ENCODE peak calls at places on chromosomes 3 and 15, in nine cellular contexts. One of them, this sample, is unnamed. For H3K27me3, the result is how much of the 10 kb centered on the place peaks cover.

GRCh38 chr3:160343132-160343531 is 55.9 kb downstream of the IFT80 start:
- DNase-seq in IMR-90: peak
- DNase-seq in endothelial cell of umbilical vein: peak
- DNase-seq in spleen: no peak
- DNase-seq in body of pancreas: no peak
- DNase-seq in tibial nerve: no peak
- DNase-seq in transverse colon: no peak
- DNase-seq in HCT116: no peak
- DNase-seq in ovary: no peak
- DNase-seq in this sample: no peak

GRCh38 chr15:71812966-71813722 is 2.8 kb downstream of the NR2E3 start:
- DNase-seq in IMR-90: no peak
- DNase-seq in endothelial cell of umbilical vein: no peak
- DNase-seq in spleen: no peak
- DNase-seq in body of pancreas: no peak
- DNase-seq in tibial nerve: no peak
- DNase-seq in transverse colon: no peak
- DNase-seq in HCT116: no peak
- DNase-seq in ovary: no peak
- DNase-seq in this sample: no peak

GRCh38 chr15:47991376-47991775 is 129.4 kb upstream of the SLC24A5 start:
- DNase-seq in IMR-90: peak
- DNase-seq in endothelial cell of umbilical vein: no peak
- DNase-seq in spleen: no peak
- DNase-seq in body of pancreas: no peak
- DNase-seq in tibial nerve: no peak
- DNase-seq in transverse colon: no peak
- DNase-seq in HCT116: no peak
- DNase-seq in ovary: no peak
- DNase-seq in this sample: no peak

GRCh38 chr3:14462738-14463137 is 60.3 kb downstream of the SLC6A6 start:
- DNase-seq in IMR-90: peak
- DNase-seq in endothelial cell of umbilical vein: no peak
- DNase-seq in spleen: no peak
- DNase-seq in body of pancreas: no peak
- DNase-seq in tibial nerve: no peak
- DNase-seq in transverse colon: no peak
- DNase-seq in HCT116: no peak
- DNase-seq in ovary: no peak
- DNase-seq in this sample: no peak

GRCh38 chr3:147411777-147412176 is 2.6 kb downstream of the ZIC1 start:
- DNase-seq in IMR-90: no peak
- DNase-seq in endothelial cell of umbilical vein: no peak
- DNase-seq in spleen: no peak
- DNase-seq in body of pancreas: no peak
- DNase-seq in tibial nerve: no peak
- DNase-seq in transverse colon: no peak
- DNase-seq in HCT116: no peak
- DNase-seq in ovary: no peak
- DNase-seq in this sample: no peak

GRCh38 chr3:146974001-146974400 is 368.9 kb upstream of the PLSCR5 start:
- DNase-seq in IMR-90: no peak
- DNase-seq in endothelial cell of umbilical vein: no peak
- DNase-seq in spleen: no peak
- DNase-seq in body of pancreas: no peak
- DNase-seq in tibial nerve: no peak
- DNase-seq in transverse colon: no peak
- DNase-seq in HCT116: no peak
- DNase-seq in ovary: no peak
- DNase-seq in this sample: no peak

GRCh38 chr3:37054370-37054769 is 61.1 kb downstream of the MLH1 start:
- DNase-seq in IMR-90: peak
- DNase-seq in endothelial cell of umbilical vein: peak
- DNase-seq in spleen: no peak
- DNase-seq in body of pancreas: no peak
- DNase-seq in tibial nerve: no peak
- DNase-seq in transverse colon: no peak
- DNase-seq in HCT116: peak
- DNase-seq in ovary: no peak
- DNase-seq in this sample: no peak

GRCh38 chr15:73081321-73081958 is 29.2 kb downstream of the NEO1 start:
- DNase-seq in IMR-90: peak
- DNase-seq in endothelial cell of umbilical vein: peak
- DNase-seq in spleen: no peak
- DNase-seq in body of pancreas: peak
- DNase-seq in tibial nerve: no peak
- DNase-seq in transverse colon: no peak
- DNase-seq in HCT116: peak
- DNase-seq in ovary: no peak
- DNase-seq in this sample: no peak

GRCh38 chr3:49785565-49786356 is 581 bp downstream of the IP6K1 start:
- DNase-seq in IMR-90: peak
- DNase-seq in endothelial cell of umbilical vein: peak
- DNase-seq in spleen: no peak
- DNase-seq in body of pancreas: peak
- DNase-seq in tibial nerve: no peak
- DNase-seq in transverse colon: peak
- DNase-seq in HCT116: no peak
- DNase-seq in ovary: no peak
- DNase-seq in this sample: peak

GRCh38 chr15:82972990-82973389 is 13.0 kb upstream of the RAMAC start:
- DNase-seq in IMR-90: no peak
- DNase-seq in endothelial cell of umbilical vein: no peak
- DNase-seq in spleen: no peak
- DNase-seq in body of pancreas: no peak
- DNase-seq in tibial nerve: no peak
- DNase-seq in transverse colon: no peak
- DNase-seq in HCT116: no peak
- DNase-seq in ovary: no peak
- DNase-seq in this sample: no peak

GRCh38 chr15:32671339-32672325 is 30.1 kb downstream of the SCG5 start:
- DNase-seq in IMR-90: no peak
- DNase-seq in endothelial cell of umbilical vein: no peak
- DNase-seq in spleen: no peak
- DNase-seq in body of pancreas: no peak
- DNase-seq in tibial nerve: no peak
- DNase-seq in transverse colon: no peak
- DNase-seq in HCT116: no peak
- DNase-seq in ovary: no peak
- DNase-seq in this sample: no peak

GRCh38 chr3:30557904-30558303 is 48.5 kb upstream of the TGFBR2 start:
- DNase-seq in IMR-90: no peak
- DNase-seq in endothelial cell of umbilical vein: no peak
- DNase-seq in spleen: no peak
- DNase-seq in body of pancreas: no peak
- DNase-seq in tibial nerve: no peak
- DNase-seq in transverse colon: no peak
- DNase-seq in HCT116: no peak
- DNase-seq in ovary: no peak
- DNase-seq in this sample: no peak

GRCh38 chr3:153835540-153835939 is 285.6 kb upstream of the ARHGEF26 start:
- DNase-seq in IMR-90: no peak
- DNase-seq in endothelial cell of umbilical vein: no peak
- DNase-seq in spleen: no peak
- DNase-seq in body of pancreas: no peak
- DNase-seq in tibial nerve: no peak
- DNase-seq in transverse colon: no peak
- DNase-seq in HCT116: no peak
- DNase-seq in ovary: no peak
- DNase-seq in this sample: no peak

GRCh38 chr15:73985101-73985873 is 6.8 kb downstream of the STOML1 start:
- DNase-seq in IMR-90: peak
- DNase-seq in endothelial cell of umbilical vein: no peak
- DNase-seq in spleen: no peak
- DNase-seq in body of pancreas: no peak
- DNase-seq in tibial nerve: no peak
- DNase-seq in transverse colon: peak
- DNase-seq in HCT116: no peak
- DNase-seq in ovary: no peak
- DNase-seq in this sample: no peak

GRCh38 chr3:170159933-170160332 is 21.6 kb downstream of the PHC3 start:
- DNase-seq in IMR-90: no peak
- DNase-seq in endothelial cell of umbilical vein: no peak
- DNase-seq in spleen: no peak
- DNase-seq in body of pancreas: no peak
- DNase-seq in tibial nerve: no peak
- DNase-seq in transverse colon: no peak
- DNase-seq in HCT116: no peak
- DNase-seq in ovary: no peak
- DNase-seq in this sample: no peak

GRCh38 chr15:48121849-48122248 is 1.1 kb downstream of the SLC24A5 start:
- DNase-seq in IMR-90: no peak
- DNase-seq in endothelial cell of umbilical vein: no peak
- DNase-seq in spleen: no peak
- DNase-seq in body of pancreas: no peak
- DNase-seq in tibial nerve: no peak
- DNase-seq in transverse colon: no peak
- DNase-seq in HCT116: no peak
- DNase-seq in ovary: no peak
- DNase-seq in this sample: no peak

GRCh38 chr15:40722934-40723333 is 28.0 kb downstream of the RAD51 start:
- DNase-seq in IMR-90: peak
- DNase-seq in endothelial cell of umbilical vein: no peak
- DNase-seq in spleen: no peak
- DNase-seq in body of pancreas: no peak
- DNase-seq in tibial nerve: no peak
- DNase-seq in transverse colon: no peak
- DNase-seq in HCT116: no peak
- DNase-seq in ovary: no peak
- DNase-seq in this sample: no peak

GRCh38 chr15:33679065-33679464 is 289.2 kb upstream of the CHRM5 start:
- DNase-seq in IMR-90: no peak
- DNase-seq in endothelial cell of umbilical vein: no peak
- DNase-seq in spleen: no peak
- DNase-seq in body of pancreas: no peak
- DNase-seq in tibial nerve: no peak
- DNase-seq in transverse colon: no peak
- DNase-seq in HCT116: no peak
- DNase-seq in ovary: no peak
- DNase-seq in this sample: no peak
- H3K27me3 ChIP-seq in IMR-90: under half
- H3K27me3 ChIP-seq in endothelial cell of umbilical vein: under half
- H3K27me3 ChIP-seq in spleen: under half
- H3K27me3 ChIP-seq in body of pancreas: under half
- H3K27me3 ChIP-seq in tibial nerve: under half
- H3K27me3 ChIP-seq in transverse colon: under half
- H3K27me3 ChIP-seq in HCT116: half or more
- H3K27me3 ChIP-seq in ovary: under half
- H3K27me3 ChIP-seq in this sample: under half

GRCh38 chr3:74045000-74045399 is 420.3 kb upstream of the PDZRN3 start:
- DNase-seq in IMR-90: no peak
- DNase-seq in endothelial cell of umbilical vein: no peak
- DNase-seq in spleen: no peak
- DNase-seq in body of pancreas: no peak
- DNase-seq in tibial nerve: no peak
- DNase-seq in transverse colon: no peak
- DNase-seq in HCT116: no peak
- DNase-seq in ovary: no peak
- DNase-seq in this sample: no peak
- TF ChIP-seq POLR2A in IMR-90: no peak
- TF ChIP-seq POLR2A in endothelial cell of umbilical vein: no peak
- TF ChIP-seq POLR2A in spleen: no peak
- TF ChIP-seq POLR2A in body of pancreas: no peak
- TF ChIP-seq POLR2A in tibial nerve: no peak
- TF ChIP-seq POLR2A in transverse colon: no peak
- TF ChIP-seq POLR2A in HCT116: no peak
- TF ChIP-seq POLR2A in ovary: no peak
- TF ChIP-seq POLR2A in this sample: no peak

GRCh38 chr3:123453675-123454074 is 4.8 kb upstream of the ADCY5 start:
- DNase-seq in IMR-90: no peak
- DNase-seq in endothelial cell of umbilical vein: no peak
- DNase-seq in spleen: peak
- DNase-seq in body of pancreas: no peak
- DNase-seq in tibial nerve: no peak
- DNase-seq in transverse colon: no peak
- DNase-seq in HCT116: no peak
- DNase-seq in ovary: no peak
- DNase-seq in this sample: no peak

GRCh38 chr3:123458255-123458654 is 9.4 kb upstream of the ADCY5 start:
- DNase-seq in IMR-90: no peak
- DNase-seq in endothelial cell of umbilical vein: no peak
- DNase-seq in spleen: peak
- DNase-seq in body of pancreas: no peak
- DNase-seq in tibial nerve: no peak
- DNase-seq in transverse colon: no peak
- DNase-seq in HCT116: no peak
- DNase-seq in ovary: no peak
- DNase-seq in this sample: no peak

GRCh38 chr3:123459867-123460266 is 11.0 kb upstream of the ADCY5 start:
- DNase-seq in IMR-90: no peak
- DNase-seq in endothelial cell of umbilical vein: no peak
- DNase-seq in spleen: peak
- DNase-seq in body of pancreas: no peak
- DNase-seq in tibial nerve: no peak
- DNase-seq in transverse colon: no peak
- DNase-seq in HCT116: no peak
- DNase-seq in ovary: no peak
- DNase-seq in this sample: no peak

DNA sequence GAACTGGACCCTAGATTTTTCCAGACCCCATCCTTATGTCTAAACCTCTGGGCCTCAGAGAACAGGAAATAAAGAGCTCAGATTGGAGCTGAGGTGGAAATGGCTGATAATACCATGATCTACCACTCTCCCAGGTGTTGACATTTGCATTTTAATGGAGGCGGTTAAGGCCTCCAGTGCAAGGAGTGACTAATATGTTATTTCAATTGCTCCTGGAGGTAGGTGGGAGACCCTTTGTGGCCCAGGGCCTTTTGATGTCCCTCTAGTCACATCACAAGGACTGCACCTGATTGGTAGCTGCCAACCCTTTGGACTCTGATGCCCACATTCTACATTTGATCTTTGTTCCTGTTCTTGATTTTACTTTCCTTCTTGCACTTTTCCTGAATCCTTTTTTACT is 9.0 kb upstream of the ADCY5 start:
- DNase-seq in IMR-90: no peak
- DNase-seq in endothelial cell of umbilical vein: no peak
- DNase-seq in spleen: no peak
- DNase-seq in body of pancreas: no peak
- DNase-seq in tibial nerve: no peak
- DNase-seq in transverse colon: no peak
- DNase-seq in HCT116: no peak
- DNase-seq in ovary: no peak
- DNase-seq in this sample: no peak
- H3K27me3 ChIP-seq in IMR-90: half or more
- H3K27me3 ChIP-seq in endothelial cell of umbilical vein: under half
- H3K27me3 ChIP-seq in spleen: under half
- H3K27me3 ChIP-seq in body of pancreas: under half
- H3K27me3 ChIP-seq in tibial nerve: under half
- H3K27me3 ChIP-seq in transverse colon: under half
- H3K27me3 ChIP-seq in HCT116: under half
- H3K27me3 ChIP-seq in ovary: under half
- H3K27me3 ChIP-seq in this sample: under half

DNA sequence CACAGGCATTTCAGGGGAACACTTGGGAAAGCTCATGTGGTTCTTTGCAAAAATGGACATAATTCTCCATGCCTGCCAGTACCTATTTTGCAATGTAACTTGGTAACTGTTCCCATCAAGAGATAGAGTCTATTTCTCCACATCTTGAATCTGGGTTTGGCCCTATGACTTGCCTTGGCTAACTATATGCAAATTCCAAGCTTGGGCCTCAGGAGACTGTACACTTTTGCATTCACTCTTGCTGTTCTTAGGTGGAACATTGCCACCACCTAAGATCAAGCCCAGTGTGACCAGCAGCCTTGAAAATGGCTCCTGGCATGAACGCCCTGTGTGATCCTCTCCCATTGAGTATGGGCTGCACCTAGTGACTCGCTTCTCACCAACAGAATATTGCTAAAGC is 19.8 kb upstream of the SMAD6 start:
- DNase-seq in IMR-90: no peak
- DNase-seq in endothelial cell of umbilical vein: no peak
- DNase-seq in spleen: no peak
- DNase-seq in body of pancreas: no peak
- DNase-seq in tibial nerve: no peak
- DNase-seq in transverse colon: no peak
- DNase-seq in HCT116: no peak
- DNase-seq in ovary: no peak
- DNase-seq in this sample: no peak
- TF ChIP-seq POLR2A in IMR-90: no peak
- TF ChIP-seq POLR2A in endothelial cell of umbilical vein: no peak
- TF ChIP-seq POLR2A in spleen: no peak
- TF ChIP-seq POLR2A in body of pancreas: no peak
- TF ChIP-seq POLR2A in tibial nerve: no peak
- TF ChIP-seq POLR2A in transverse colon: no peak
- TF ChIP-seq POLR2A in HCT116: no peak
- TF ChIP-seq POLR2A in ovary: no peak
- TF ChIP-seq POLR2A in this sample: no peak